ENCODE peak calls at places on chromosomes 6 and 20, in six cellular contexts. M is EH, Y is brain microvascular endothelial cell, X is fibroblast of the aortic adventitia, O is iPS DF 6.9, B is GM12865. G is an unnamed sample.
A peak's percentile ranks its signal among the peaks of the same experiment; 100 is the strongest.

GRCh38 chr20:11331096-11331495 is 586.6 kb upstream of the BTBD3 start:
- DNase-seq in M (peak; percentile 43), Y (no peak), X (no peak), O (no peak), B (no peak), G (no peak)

GRCh38 chr6:136932599-136932998 is 10.5 kb downstream of the SLC35D3 start:
- DNase-seq in M (no peak), Y (no peak), X (no peak), O (no peak), B (no peak), G (no peak)

GRCh38 chr20:58659841-58660240 is 8.8 kb downstream of the STX16 start:
- DNase-seq in M (no peak), Y (no peak), X (no peak), O (no peak), B (no peak), G (no peak)

GRCh38 chr20:6828794-6829423 is 61.4 kb downstream of the BMP2 start:
- DNase-seq in M (peak; percentile 59), Y (peak; percentile 68), X (peak; percentile 74), O (peak; percentile 64), B (peak; percentile 54), G (peak; percentile 87)

GRCh38 chr6:36033935-36034334 is 6.3 kb downstream of the MAPK14 start:
- DNase-seq in M (peak; percentile 25), Y (no peak), X (peak; percentile 21), O (no peak), B (peak; percentile 35), G (no peak)

GRCh38 chr6:73579851-73580246 is 59.0 kb upstream of the EEF1A1 start:
- DNase-seq in M (peak; percentile 94), Y (peak; percentile 76), X (peak; percentile 98), O (no peak), B (peak; percentile 55), G (peak; percentile 70)

GRCh38 chr6:166952122-166952521 is 4.2 kb downstream of the RNASET2 start:
- DNase-seq in M (no peak), Y (no peak), X (no peak), O (no peak), B (peak; percentile 21), G (no peak)

GRCh38 chr6:136734977-136735376 is 57.3 kb downstream of the MAP3K5 start:
- DNase-seq in M (no peak), Y (no peak), X (no peak), O (no peak), B (no peak), G (no peak)

GRCh38 chr20:47740225-47741184 is 44.8 kb downstream of the SULF2 start:
- DNase-seq in M (no peak), Y (no peak), X (no peak), O (no peak), B (no peak), G (no peak)

GRCh38 chr6:15936503-15936902 is 192.4 kb upstream of the MYLIP start:
- DNase-seq in M (no peak), Y (no peak), X (no peak), O (no peak), B (peak; percentile 75), G (no peak)

GRCh38 chr20:33079267-33079666 is at the start of gene BPIFB4:
- DNase-seq in M (no peak), Y (no peak), X (peak; percentile 68), O (no peak), B (no peak), G (no peak)

GRCh38 chr20:43983359-43983758 is 68.7 kb downstream of the TOX2 start:
- DNase-seq in M (no peak), Y (no peak), X (no peak), O (no peak), B (peak; percentile 53), G (no peak)

GRCh38 chr20:52168116-52168515 is 23.5 kb downstream of the ZFP64 start:
- DNase-seq in M (no peak), Y (no peak), X (no peak), O (no peak), B (no peak), G (no peak)

GRCh38 chr6:97765480-97765879 is 482.5 kb upstream of the MMS22L start:
- DNase-seq in M (peak; percentile 1), Y (peak; percentile 15), X (peak; percentile 1), O (no peak), B (no peak), G (no peak)

GRCh38 chr6:26122402-26122792 is 35.2 kb downstream of the HFE start:
- DNase-seq in M (no peak), Y (peak; percentile 5), X (no peak), O (no peak), B (peak; percentile 71), G (peak; percentile 43)

GRCh38 chr6:152099816-152100618 is 292.5 kb downstream of the ESR1 start:
- DNase-seq in M (peak; percentile 66), Y (no peak), X (peak; percentile 70), O (no peak), B (no peak), G (no peak)

GRCh38 chr20:63472159-63472811 is at the start of gene KCNQ2:
- DNase-seq in M (no peak), Y (no peak), X (no peak), O (no peak), B (no peak), G (no peak)

GRCh38 chr6:27650620-27651370 is 177.9 kb upstream of the ZNF184 start:
- DNase-seq in M (peak; percentile 20), Y (peak; percentile 86), X (peak; percentile 26), O (no peak), B (peak; percentile 85), G (peak; percentile 86)

GRCh38 chr6:18121580-18122127 is 823 bp downstream of the NHLRC1 start:
- DNase-seq in M (no peak), Y (no peak), X (no peak), O (no peak), B (peak; percentile 65), G (no peak)

GRCh38 chr6:27810768-27811298 is 101.4 kb downstream of the OR2B2 start:
- DNase-seq in M (peak; percentile 13), Y (no peak), X (no peak), O (no peak), B (peak; percentile 75), G (no peak)

GRCh38 chr20:41650221-41650948 is 32.2 kb upstream of the CHD6 start:
- DNase-seq in M (no peak), Y (no peak), X (no peak), O (no peak), B (no peak), G (peak; percentile 61)

GRCh38 chr20:35048739-35049138 is 43.9 kb downstream of the TRPC4AP start:
- DNase-seq in M (no peak), Y (no peak), X (no peak), O (no peak), B (no peak), G (no peak)

GRCh38 chr6:41846666-41847237 is 48.4 kb downstream of the USP49 start:
- DNase-seq in M (peak; percentile 97), Y (peak; percentile 93), X (peak; percentile 98), O (peak; percentile 55), B (peak; percentile 73), G (peak; percentile 85)

GRCh38 chr20:48897298-48898044 is 24.0 kb upstream of the ARFGEF2 start:
- DNase-seq in M (peak; percentile 87), Y (peak; percentile 55), X (peak; percentile 88), O (no peak), B (no peak), G (no peak)

GRCh38 chr20:1802385-1803215 is 92.6 kb upstream of the SIRPA start:
- DNase-seq in M (peak; percentile 72), Y (peak; percentile 32), X (peak; percentile 64), O (no peak), B (peak; percentile 52), G (peak; percentile 86)

GRCh38 chr20:1341561-1342265 is 12.8 kb upstream of the SDCBP2 start:
- DNase-seq in M (peak; percentile 74), Y (peak; percentile 70), X (peak; percentile 64), O (no peak), B (no peak), G (no peak)

GRCh38 chr6:4896401-4896800 is 107.4 kb downstream of the RPP40 start:
- DNase-seq in M (peak; percentile 52), Y (no peak), X (no peak), O (no peak), B (no peak), G (no peak)

GRCh38 chr6:32692019-32692418 is 25.6 kb upstream of the HLA-DQB1 start:
- DNase-seq in M (peak; percentile 9), Y (no peak), X (no peak), O (peak; percentile 7), B (peak; percentile 80), G (peak; percentile 55)

GRCh38 chr20:50286609-50287008 is 96.0 kb downstream of the CEBPB start:
- DNase-seq in M (peak; percentile 97), Y (peak; percentile 84), X (peak; percentile 94), O (no peak), B (peak; percentile 77), G (peak; percentile 54)

GRCh38 chr20:48008850-48009535 is 223.7 kb upstream of the SULF2 start:
- DNase-seq in M (peak; percentile 92), Y (no peak), X (peak; percentile 33), O (no peak), B (no peak), G (no peak)

GRCh38 chr6:157433678-157434081 is 52.7 kb downstream of the ZDHHC14 start:
- DNase-seq in M (peak; percentile 20), Y (no peak), X (no peak), O (no peak), B (no peak), G (peak; percentile 27)

GRCh38 chr6:147660334-147661311 is 152.1 kb downstream of the SAMD5 start:
- DNase-seq in M (no peak), Y (no peak), X (no peak), O (no peak), B (no peak), G (no peak)

GRCh38 chr6:86913795-86914194 is 23.5 kb upstream of the HTR1E start:
- DNase-seq in M (peak; percentile 6), Y (no peak), X (no peak), O (no peak), B (no peak), G (no peak)

GRCh38 chr6:136612666-136613389 is 62.6 kb upstream of the MAP7 start:
- DNase-seq in M (no peak), Y (no peak), X (no peak), O (no peak), B (no peak), G (no peak)

GRCh38 chr20:39021748-39022147 is 59.6 kb downstream of the DHX35 start:
- DNase-seq in M (no peak), Y (no peak), X (no peak), O (no peak), B (peak; percentile 91), G (no peak)

GRCh38 chr6:117448011-117448410 is 22.3 kb upstream of the ROS1 start:
- DNase-seq in M (peak; percentile 25), Y (no peak), X (peak; percentile 23), O (no peak), B (no peak), G (no peak)

G was measured in hepatocyte.